ENCODE peak calls at places on chromosomes 13 and 19, in five cellular contexts. N, A, U, Y and X are unnamed samples.

GRCh38 chr13:79604752-79605151 is 123.8 kb downstream of the NDFIP2 start:
- DNase-seq in N (no peak), A (no peak), U (no peak), Y (no peak), X (no peak)

GRCh38 chr13:38759390-38759789 is 72.5 kb downstream of the FREM2 start:
- DNase-seq in N (no peak), A (no peak), U (no peak), Y (no peak), X (no peak)

GRCh38 chr19:33612928-33613327 is 8.8 kb upstream of the CHST8 start:
- DNase-seq in N (no peak), A (no peak), U (no peak), Y (no peak), X (no peak)

GRCh38 chr13:110714798-110715394 is 1.4 kb downstream of the ING1 start:
- DNase-seq in N (no peak), A (peak; percentile 71), U (no peak), Y (peak; percentile 20), X (peak; percentile 25)

GRCh38 chr13:50842246-50842645 is 1.2 kb downstream of the DLEU7 start:
- DNase-seq in N (no peak), A (no peak), U (no peak), Y (no peak), X (no peak)

GRCh38 chr13:82772802-82773201 is 1109.5 kb downstream of the SLITRK1 start:
- DNase-seq in N (no peak), A (no peak), U (no peak), Y (no peak), X (peak; percentile 47)

GRCh38 chr19:19900124-19900523 is 622 bp upstream of the ZNF93 start:
- DNase-seq in N (no peak), A (no peak), U (peak; percentile 25), Y (no peak), X (peak; percentile 75)

GRCh38 chr13:94656766-94657165 is 55.1 kb downstream of the GPR180 start:
- DNase-seq in N (peak; percentile 35), A (no peak), U (peak; percentile 11), Y (no peak), X (peak; percentile 99)

GRCh38 chr19:28502879-28503734 is 709.8 kb downstream of the UQCRFS1 start:
- DNase-seq in N (no peak), A (no peak), U (no peak), Y (no peak), X (no peak)

GRCh38 chr19:33191501-33191900 is 2.6 kb upstream of the LRP3 start:
- DNase-seq in N (no peak), A (no peak), U (no peak), Y (no peak), X (no peak)

GRCh38 chr13:48644141-48644540 is 9.6 kb upstream of the CYSLTR2 start:
- DNase-seq in N (no peak), A (no peak), U (no peak), Y (no peak), X (no peak)

GRCh38 chr13:110493161-110493593 is 68.3 kb downstream of the RAB20 start:
- DNase-seq in N (no peak), A (no peak), U (no peak), Y (no peak), X (no peak)

DNA sequence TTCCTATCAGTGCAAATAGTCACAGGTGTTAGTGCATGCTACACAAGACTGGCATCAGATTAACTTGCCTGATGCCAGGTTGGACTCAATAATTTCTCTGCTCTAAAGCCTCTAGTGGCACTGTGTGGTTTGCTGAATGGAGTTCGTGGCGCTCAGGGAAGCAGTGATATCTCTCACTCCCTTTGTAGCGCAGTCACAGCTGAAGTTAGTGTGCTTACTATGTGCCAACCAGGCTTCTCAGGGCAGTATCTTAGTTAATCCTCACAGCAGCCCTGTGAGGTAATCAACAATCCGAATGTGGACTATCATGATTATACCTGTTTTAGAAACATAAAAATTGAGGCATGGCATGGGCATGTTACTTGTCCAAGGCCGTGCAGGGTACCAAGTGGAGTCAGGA is 190.3 kb downstream of the LMO7 start:
- DNase-seq in N (no peak), A (no peak), U (no peak), Y (no peak), X (no peak)
- TF ChIP-seq MAFK in N (no peak), A (no peak), U (no peak), Y (no peak), X (no peak)

DNA sequence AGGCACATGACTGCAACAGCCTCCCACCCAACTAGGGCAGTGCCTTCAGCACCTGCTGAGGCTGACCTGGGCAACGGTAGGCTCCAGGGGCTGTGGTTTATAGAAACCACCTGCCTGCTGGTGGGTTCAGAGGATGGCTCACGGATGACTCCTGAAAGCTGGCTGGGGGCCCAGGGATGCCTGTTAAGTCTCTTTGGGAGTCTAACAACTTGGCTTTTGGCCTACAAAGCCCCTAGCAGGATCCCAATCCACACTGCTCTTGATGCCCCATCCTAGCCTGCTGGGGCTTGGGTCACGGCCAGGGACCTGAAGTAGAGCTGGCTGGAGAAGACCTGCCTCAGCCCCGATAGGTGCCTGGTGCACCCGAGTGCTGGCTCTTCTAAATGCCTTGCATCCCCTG is 9.0 kb upstream of the EPHX3 start:
- DNase-seq in N (no peak), A (no peak), U (no peak), Y (no peak), X (peak; percentile 32)
- TF ChIP-seq MAFK in N (no peak), A (no peak), U (no peak), Y (no peak), X (no peak)

DNA sequence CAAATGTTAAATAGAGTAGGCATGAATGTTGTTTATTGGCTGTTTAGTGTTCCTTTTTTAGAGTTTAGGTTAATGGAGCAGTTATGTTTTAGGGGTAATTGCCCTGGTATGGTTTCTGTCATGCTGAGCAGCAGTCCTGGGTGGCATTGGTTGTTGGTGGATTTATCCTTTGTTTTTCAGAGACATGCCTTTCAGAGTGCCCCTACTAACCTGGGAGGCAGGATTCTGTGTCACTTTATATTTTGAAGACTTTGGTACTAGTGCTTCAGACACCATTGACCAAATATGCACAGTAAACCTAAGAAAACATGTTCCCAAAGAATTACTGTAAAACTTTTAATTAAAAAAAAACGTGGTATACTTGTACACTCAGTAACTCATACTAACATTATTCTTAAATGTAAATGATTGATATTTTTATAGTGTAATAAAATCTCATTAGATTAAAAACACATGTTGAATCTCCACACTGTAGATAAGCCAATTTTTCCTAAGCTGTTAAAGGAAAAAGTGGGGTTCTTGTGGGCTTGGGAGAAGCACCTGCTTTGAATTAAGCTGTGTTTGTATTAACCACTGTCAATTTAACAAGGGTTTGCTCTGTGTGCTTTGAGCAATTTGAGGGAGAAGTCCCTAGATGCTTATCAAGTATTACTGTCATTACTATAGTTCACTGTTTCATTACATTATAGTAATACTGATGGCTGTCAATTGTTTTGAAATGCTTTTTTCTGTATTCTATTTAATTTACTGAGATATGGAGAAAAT is 133.2 kb downstream of the LMO7 start:
- DNase-seq in N (no peak), A (no peak), U (no peak), Y (no peak), X (no peak)
- TF ChIP-seq MAFK in N (no peak), A (no peak), U (no peak), Y (no peak), X (no peak)

DNA sequence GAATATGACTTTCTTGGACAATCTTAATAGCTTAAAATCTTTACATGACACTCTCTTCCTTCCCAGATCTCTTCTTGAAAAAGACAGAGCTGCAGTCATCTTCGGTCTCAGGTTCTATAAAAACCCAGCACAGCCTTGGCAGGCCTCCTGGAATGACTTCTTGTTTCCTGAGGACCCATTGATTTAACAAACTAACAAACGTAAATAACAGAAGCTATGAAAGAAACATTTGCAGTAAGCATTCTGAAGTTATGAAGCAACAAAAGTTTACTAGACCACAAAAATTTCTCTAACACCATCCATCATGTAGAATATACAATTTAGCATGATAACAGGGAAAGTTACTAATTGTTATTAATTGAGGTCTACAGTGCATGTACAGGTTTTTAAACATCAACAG is 62.8 kb upstream of the STARD13 start:
- DNase-seq in N (no peak), A (no peak), U (no peak), Y (no peak), X (peak; percentile 85)
- TF ChIP-seq MAFK in N (no peak), A (no peak), U (no peak), Y (no peak), X (no peak)

GRCh38 chr13:52353116-52353718 is 52.8 kb downstream of the THSD1 start:
- DNase-seq in N (no peak), A (no peak), U (no peak), Y (no peak), X (peak; percentile 75)

GRCh38 chr13:52361225-52361624 is 44.7 kb downstream of the THSD1 start:
- DNase-seq in N (no peak), A (no peak), U (no peak), Y (no peak), X (no peak)

GRCh38 chr13:52359534-52359933 is 46.4 kb downstream of the THSD1 start:
- DNase-seq in N (no peak), A (no peak), U (no peak), Y (no peak), X (peak; percentile 37)

DNA sequence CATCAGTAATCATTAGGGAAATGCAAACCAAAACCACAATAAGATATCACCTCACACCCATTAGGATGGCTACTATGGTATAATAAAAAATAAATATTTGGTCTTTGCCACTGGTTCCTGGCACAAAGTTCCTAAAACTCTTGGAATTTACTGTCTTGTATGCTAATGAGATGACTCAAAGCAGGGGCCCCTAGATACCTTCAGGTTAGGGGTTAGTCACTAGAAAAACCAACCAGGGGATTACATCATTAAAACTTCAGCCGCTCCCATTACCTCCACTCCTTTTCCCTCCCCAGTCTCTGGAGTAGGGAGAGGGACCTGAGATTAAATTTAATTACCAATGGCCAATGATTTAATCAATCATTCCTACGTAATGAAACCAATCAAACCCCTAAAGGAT is 49.6 kb downstream of the THSD1 start:
- DNase-seq in N (no peak), A (no peak), U (no peak), Y (no peak), X (peak; percentile 57)
- TF ChIP-seq MAFK in N (no peak), A (no peak), U (no peak), Y (no peak), X (no peak)

GRCh38 chr19:37932985-37933953 is 26.3 kb downstream of the SIPA1L3 start:
- DNase-seq in N (peak; percentile 78), A (no peak), U (no peak), Y (peak; percentile 38), X (peak; percentile 61)
- TF ChIP-seq MAFK in N (no peak), A (no peak), U (no peak), Y (no peak), X (no peak)

GRCh38 chr13:20942938-20943518 is 40.5 kb upstream of the XPO4 start:
- DNase-seq in N (no peak), A (no peak), U (no peak), Y (no peak), X (no peak)

GRCh38 chr13:20938302-20938701 is 35.8 kb upstream of the XPO4 start:
- DNase-seq in N (no peak), A (no peak), U (no peak), Y (peak; percentile 32), X (no peak)

GRCh38 chr13:20943519-20944012 is 41.0 kb upstream of the XPO4 start:
- DNase-seq in N (peak; percentile 88), A (peak; percentile 87), U (peak; percentile 47), Y (peak; percentile 74), X (peak; percentile 97)

GRCh38 chr13:20939662-20940061 is 37.1 kb upstream of the XPO4 start:
- DNase-seq in N (peak; percentile 32), A (no peak), U (no peak), Y (no peak), X (no peak)

GRCh38 chr13:20940083-20940482 is 37.5 kb upstream of the XPO4 start:
- DNase-seq in N (peak; percentile 45), A (no peak), U (no peak), Y (peak; percentile 83), X (peak; percentile 83)
- TF ChIP-seq MAFK in N (no peak), A (no peak), U (no peak), Y (no peak), X (no peak)

GRCh38 chr19:45446295-45446694 is 21.5 kb upstream of the FOSB start:
- DNase-seq in N (peak; percentile 83), A (no peak), U (no peak), Y (peak; percentile 63), X (peak; percentile 52)
- TF ChIP-seq MAFK in N (peak; percentile 100), A (peak; percentile 94), U (peak; percentile 97), Y (peak; percentile 100), X (peak; percentile 97)